ENCODE peak calls at places on chromosomes 2 and 18, in seven cellular contexts. J, V, O, D, I, X and U are unnamed samples.
A peak's percentile ranks its signal among the peaks of the same experiment; 100 is the strongest.

GRCh38 chr2:85340034-85340892 is 12.5 kb upstream of the TGOLN2 start:
- DNase-seq in D (no peak), I (no peak), J (no peak), O (no peak), X (peak; percentile 6), V (peak; percentile 30), U (no peak)

GRCh38 chr2:128602699-128603101 is 284.0 kb upstream of the HS6ST1 start:
- DNase-seq in D (no peak), I (no peak), O (peak; percentile 25), V (no peak), X (no peak), J (no peak), U (no peak)

GRCh38 chr2:12428786-12429185 is 287.9 kb upstream of the TRIB2 start:
- DNase-seq in D (no peak), V (peak; percentile 75), X (peak; percentile 32), J (no peak), O (no peak), I (no peak), U (no peak)

GRCh38 chr18:34738173-34738894 is 28.2 kb downstream of the DTNA start:
- DNase-seq in X (peak; percentile 22), O (no peak), D (peak; percentile 7), I (no peak), V (peak; percentile 45), J (no peak), U (no peak)

GRCh38 chr2:236167297-236168109 is 683 bp downstream of the GBX2 start:
- DNase-seq in J (peak; percentile 76), V (peak; percentile 78), X (no peak), I (peak; percentile 39), D (no peak), O (no peak), U (no peak)

GRCh38 chr2:166593403-166593802 is 99.4 kb upstream of the SCN7A start:
- DNase-seq in X (peak; percentile 79), J (no peak), O (no peak), V (peak; percentile 56), I (no peak), D (no peak), U (no peak)

GRCh38 chr2:55156326-55156725 is 75.8 kb downstream of the CLHC1 start:
- DNase-seq in X (peak; percentile 75), I (no peak), J (no peak), O (no peak), D (no peak), V (peak; percentile 45), U (no peak)

GRCh38 chr2:118223487-118224136 is 135.3 kb downstream of the INSIG2 start:
- DNase-seq in V (peak; percentile 4), D (no peak), I (no peak), X (peak; percentile 6), J (peak; percentile 25), O (no peak), U (no peak)

GRCh38 chr2:14601070-14601770 is 31.3 kb upstream of the LRATD1 start:
- DNase-seq in I (no peak), D (peak; percentile 42), X (no peak), O (no peak), J (no peak), V (no peak), U (no peak)

GRCh38 chr2:136025057-136025973 is 39.9 kb upstream of the DARS1 start:
- DNase-seq in D (no peak), X (peak; percentile 29), O (peak; percentile 82), I (no peak), J (peak; percentile 87), V (peak; percentile 68), U (no peak)

GRCh38 chr2:127661072-127661618 is 14.2 kb downstream of the LIMS2 start:
- DNase-seq in X (peak; percentile 76), J (no peak), D (no peak), O (peak; percentile 18), I (no peak), V (peak; percentile 49), U (no peak)

GRCh38 chr18:10099539-10100140 is 185.8 kb downstream of the VAPA start:
- DNase-seq in D (no peak), V (no peak), X (no peak), I (no peak), J (no peak), O (no peak), U (no peak)

GRCh38 chr2:77816618-77817017 is 294.4 kb upstream of the LRRTM4 start:
- DNase-seq in D (no peak), O (no peak), J (no peak), I (no peak), V (no peak), X (no peak), U (no peak)

GRCh38 chr2:188158337-188159100 is 133.2 kb upstream of the GULP1 start:
- DNase-seq in X (peak; percentile 67), O (no peak), V (peak; percentile 16), I (no peak), J (no peak), D (no peak), U (no peak)

GRCh38 chr2:3214827-3215404 is 162.7 kb downstream of the EIPR1 start:
- DNase-seq in O (no peak), J (no peak), X (no peak), V (no peak), I (no peak), D (no peak), U (peak; percentile 65)

GRCh38 chr18:7084766-7085080 is 32.9 kb downstream of the LAMA1 start:
- DNase-seq in D (peak; percentile 19), X (peak; percentile 70), J (no peak), V (peak; percentile 91), O (no peak), I (no peak), U (no peak)

GRCh38 chr18:47150824-47151366 is 595 bp upstream of the HDHD2 start:
- DNase-seq in X (no peak), D (no peak), I (no peak), J (peak; percentile 18), V (no peak), O (no peak), U (no peak)

GRCh38 chr18:52183107-52183506 is 156.9 kb upstream of the DCC start:
- DNase-seq in I (no peak), D (no peak), J (no peak), V (no peak), O (no peak), X (no peak), U (no peak)

GRCh38 chr2:149033716-149034115 is 4.8 kb upstream of the LYPD6B start:
- DNase-seq in J (peak; percentile 30), X (no peak), D (no peak), O (no peak), I (no peak), V (no peak), U (no peak)

GRCh38 chr2:116719841-116720240 is 1094.7 kb upstream of the DDX18 start:
- DNase-seq in D (no peak), V (peak; percentile 3), I (no peak), J (no peak), O (no peak), X (no peak), U (no peak)

GRCh38 chr2:239156516-239157265 is 244.1 kb downstream of the HDAC4 start:
- DNase-seq in X (no peak), D (no peak), V (no peak), J (no peak), O (peak; percentile 28), I (no peak), U (no peak)

GRCh38 chr2:2333076-2333475 is 2.0 kb upstream of the MYT1L start:
- DNase-seq in X (no peak), J (no peak), I (no peak), V (no peak), D (no peak), O (no peak), U (no peak)

GRCh38 chr2:26922638-26923466 is 47.6 kb upstream of the MAPRE3 start:
- DNase-seq in J (peak; percentile 55), X (peak; percentile 25), I (no peak), O (no peak), V (peak; percentile 74), D (no peak), U (no peak)

GRCh38 chr2:11744631-11745394 is 1.6 kb upstream of the LPIN1 start:
- DNase-seq in V (peak; percentile 75), D (no peak), I (peak; percentile 52), O (no peak), X (peak; percentile 60), J (no peak), U (peak; percentile 73)

GRCh38 chr2:20015482-20016083 is 3.1 kb upstream of the MATN3 start:
- DNase-seq in X (peak; percentile 78), J (no peak), O (no peak), V (peak; percentile 80), I (peak; percentile 53), D (no peak), U (no peak)

GRCh38 chr2:210616074-210616473 is 59.7 kb downstream of the CPS1 start:
- DNase-seq in V (no peak), O (no peak), I (no peak), D (no peak), X (peak; percentile 12), J (no peak), U (no peak)

GRCh38 chr18:76388891-76389423 is 106.1 kb downstream of the ZNF516 start:
- DNase-seq in J (no peak), I (no peak), V (no peak), D (no peak), O (no peak), X (peak; percentile 45), U (no peak)

GRCh38 chr18:44895176-44895798 is 214.6 kb downstream of the SETBP1 start:
- DNase-seq in V (peak; percentile 82), I (peak; percentile 45), X (peak; percentile 76), D (peak; percentile 23), J (no peak), O (no peak), U (no peak)
- TF ChIP-seq CTCF in V (peak; percentile 75), I (peak; percentile 70), X (peak; percentile 62), D (peak; percentile 95), J (no peak), O (peak; percentile 44), U (peak; percentile 32)

DNA sequence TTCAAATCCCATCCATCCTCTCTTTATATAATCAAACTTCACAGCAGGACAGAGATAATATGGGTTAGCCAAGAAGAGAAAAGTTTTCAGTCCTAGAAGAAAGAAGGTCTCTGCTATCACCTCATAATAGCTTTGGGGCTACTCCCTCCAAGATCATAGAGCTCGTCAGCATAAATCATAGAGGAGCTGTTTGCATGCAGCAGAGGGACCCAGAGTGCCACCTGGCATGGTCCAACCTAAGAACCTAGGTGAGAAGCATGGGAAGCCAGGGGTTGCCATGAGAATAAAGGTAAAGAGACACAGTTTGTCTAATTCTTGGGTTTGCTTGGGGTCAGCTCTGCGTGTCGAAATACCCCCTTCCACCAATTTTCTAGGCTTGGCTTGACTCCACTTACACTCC is 87.1 kb upstream of the CYP1B1 start:
- DNase-seq in D (no peak), I (no peak), V (no peak), O (no peak), X (no peak), J (no peak), U (no peak)
- TF ChIP-seq CTCF in D (peak; percentile 42), I (no peak), V (no peak), O (no peak), X (no peak), J (no peak), U (no peak)

GRCh38 chr2:231926180-231926741 is at the start of gene NPPC:
- DNase-seq in I (no peak), V (peak; percentile 47), X (peak; percentile 32), D (no peak), O (peak; percentile 51), J (peak; percentile 85), U (no peak)
- TF ChIP-seq CTCF in I (no peak), V (peak; percentile 25), X (peak; percentile 15), D (peak; percentile 91), O (no peak), J (peak; percentile 54), U (peak; percentile 53)

DNA sequence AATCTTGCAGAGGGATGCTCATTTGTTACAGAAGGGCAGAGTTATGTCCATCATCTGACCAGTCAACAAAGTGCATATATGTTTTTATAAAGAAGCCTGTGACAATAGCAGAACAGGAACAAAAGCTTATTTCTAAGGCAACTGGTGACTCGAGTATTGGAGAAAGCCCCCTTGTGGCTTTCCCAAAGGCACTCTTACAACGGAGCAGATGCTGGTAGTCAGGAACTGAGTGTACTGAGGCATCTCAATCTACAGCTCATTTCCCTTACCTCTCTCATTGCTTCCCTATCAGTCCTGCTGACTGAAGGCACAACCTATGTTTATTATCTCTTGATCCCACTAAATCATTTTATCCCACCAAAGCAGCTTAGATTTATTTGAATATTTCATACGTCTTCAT is 557.1 kb upstream of the CHAC2 start:
- DNase-seq in V (peak; percentile 3), D (no peak), I (no peak), X (no peak), O (no peak), J (no peak), U (no peak)
- TF ChIP-seq CTCF in V (peak; percentile 26), D (no peak), I (no peak), X (peak; percentile 21), O (no peak), J (no peak), U (peak; percentile 23)